ENCODE peak calls at places on chromosomes 13 and 19, in ten cellular contexts. F, R, Y, Z, H, X, S, K, L and D are unnamed samples.

GRCh38 chr13:79663420-79663819 is 182.5 kb downstream of the NDFIP2 start:
- DNase-seq in F (no peak), R (no peak), Y (no peak), Z (no peak), H (no peak), X (no peak), S (no peak), K (no peak), L (no peak), D (no peak)

GRCh38 chr19:5216141-5216847 is 124.3 kb downstream of the PTPRS start:
- DNase-seq in F (no peak), R (no peak), Y (no peak), Z (no peak), H (no peak), X (no peak), S (no peak), K (no peak), L (no peak), D (no peak)

GRCh38 chr19:8210660-8211101 is 1.5 kb downstream of the CERS4 start:
- DNase-seq in F (no peak), R (no peak), Y (no peak), Z (peak), H (no peak), X (no peak), S (no peak), K (no peak), L (no peak), D (no peak)

GRCh38 chr13:109646423-109646822 is 140.0 kb downstream of the IRS2 start:
- DNase-seq in F (no peak), R (no peak), Y (no peak), Z (no peak), H (no peak), X (no peak), S (no peak), K (no peak), L (no peak), D (no peak)

GRCh38 chr19:3471954-3472655 is 8.2 kb downstream of the SMIM24 start:
- DNase-seq in F (peak), R (no peak), Y (no peak), Z (no peak), H (peak), X (peak), S (no peak), K (no peak), L (peak), D (peak)

GRCh38 chr13:28991764-28992163 is 171.6 kb downstream of the MTUS2 start:
- DNase-seq in F (no peak), R (no peak), Y (no peak), Z (no peak), H (no peak), X (no peak), S (no peak), K (no peak), L (no peak), D (peak)

GRCh38 chr13:62887046-62887445 is 1471.4 kb upstream of the PCDH20 start:
- DNase-seq in F (no peak), R (no peak), Y (no peak), Z (no peak), H (no peak), X (no peak), S (no peak), K (no peak), L (no peak), D (peak)

GRCh38 chr13:32246468-32246867 is 68.7 kb downstream of the ZAR1L start:
- DNase-seq in F (peak), R (peak), Y (peak), Z (peak), H (peak), X (peak), S (peak), K (peak), L (no peak), D (peak)

GRCh38 chr19:51181377-51181912 is 39.3 kb downstream of the SIGLEC7 start:
- DNase-seq in F (no peak), R (no peak), Y (no peak), Z (no peak), H (no peak), X (no peak), S (no peak), K (no peak), L (no peak), D (no peak)

GRCh38 chr13:25905411-25906010 is 146.3 kb downstream of the SHISA2 start:
- DNase-seq in F (no peak), R (no peak), Y (no peak), Z (no peak), H (no peak), X (no peak), S (no peak), K (peak), L (no peak), D (no peak)

GRCh38 chr19:51614789-51615188 is 15.4 kb downstream of the SIGLEC5 start:
- DNase-seq in F (no peak), R (no peak), Y (no peak), Z (no peak), H (no peak), X (no peak), S (no peak), K (no peak), L (no peak), D (no peak)

GRCh38 chr13:26026211-26026610 is 25.6 kb downstream of the SHISA2 start:
- DNase-seq in F (no peak), R (no peak), Y (no peak), Z (no peak), H (no peak), X (no peak), S (no peak), K (no peak), L (no peak), D (no peak)

GRCh38 chr19:29495971-29496441 is 29.8 kb upstream of the VSTM2B start:
- DNase-seq in F (no peak), R (no peak), Y (no peak), Z (no peak), H (no peak), X (no peak), S (no peak), K (no peak), L (no peak), D (no peak)

GRCh38 chr19:19121371-19121770 is 16.9 kb downstream of the TMEM161A start:
- DNase-seq in F (no peak), R (no peak), Y (no peak), Z (no peak), H (no peak), X (no peak), S (no peak), K (no peak), L (no peak), D (no peak)

GRCh38 chr19:55372316-55373081 is 2.2 kb upstream of the IL11 start:
- DNase-seq in F (no peak), R (no peak), Y (no peak), Z (no peak), H (peak), X (no peak), S (no peak), K (no peak), L (no peak), D (peak)

GRCh38 chr13:113209880-113210421 is 538 bp downstream of the CUL4A start:
- DNase-seq in F (peak), R (peak), Y (no peak), Z (peak), H (peak), X (no peak), S (peak), K (peak), L (peak), D (peak)

GRCh38 chr13:33052446-33052845 is 36.2 kb downstream of the KL start:
- DNase-seq in F (no peak), R (no peak), Y (peak), Z (no peak), H (peak), X (no peak), S (no peak), K (no peak), L (no peak), D (no peak)

GRCh38 chr13:95553614-95554385 is 1.3 kb downstream of the CLDN10 start:
- DNase-seq in F (no peak), R (peak), Y (no peak), Z (no peak), H (peak), X (no peak), S (no peak), K (no peak), L (no peak), D (peak)

GRCh38 chr13:60617863-60618733 is 221.1 kb downstream of the TDRD3 start:
- DNase-seq in F (no peak), R (peak), Y (peak), Z (peak), H (peak), X (peak), S (no peak), K (no peak), L (no peak), D (no peak)

GRCh38 chr13:42487221-42487620 is 86.7 kb upstream of the TNFSF11 start:
- DNase-seq in F (no peak), R (no peak), Y (no peak), Z (no peak), H (no peak), X (no peak), S (no peak), K (no peak), L (no peak), D (no peak)

GRCh38 chr13:73372691-73373627 is 314.2 kb downstream of the KLF5 start:
- DNase-seq in F (no peak), R (no peak), Y (no peak), Z (peak), H (no peak), X (no peak), S (no peak), K (no peak), L (no peak), D (no peak)

GRCh38 chr13:114318624-114319023 is 4.3 kb downstream of the CHAMP1 start:
- DNase-seq in F (no peak), R (no peak), Y (no peak), Z (no peak), H (peak), X (no peak), S (no peak), K (no peak), L (no peak), D (no peak)

GRCh38 chr13:41941174-41941573 is 19.7 kb downstream of the VWA8 start:
- DNase-seq in F (no peak), R (no peak), Y (no peak), Z (no peak), H (no peak), X (no peak), S (no peak), K (no peak), L (no peak), D (no peak)

GRCh38 chr19:41031926-41032325 is 40.8 kb downstream of the CYP2B6 start:
- DNase-seq in F (no peak), R (no peak), Y (no peak), Z (peak), H (peak), X (no peak), S (no peak), K (no peak), L (no peak), D (no peak)

GRCh38 chr19:35024095-35024494 is 6.2 kb upstream of the SCN1B start:
- DNase-seq in F (no peak), R (no peak), Y (no peak), Z (no peak), H (no peak), X (no peak), S (no peak), K (no peak), L (no peak), D (no peak)

GRCh38 chr13:31908696-31909386 is 122.7 kb upstream of the FRY start:
- DNase-seq in F (no peak), R (no peak), Y (no peak), Z (no peak), H (peak), X (no peak), S (no peak), K (no peak), L (no peak), D (no peak)

GRCh38 chr19:13098291-13099072 is 4.2 kb downstream of the LYL1 start:
- DNase-seq in F (no peak), R (peak), Y (no peak), Z (peak), H (no peak), X (no peak), S (no peak), K (peak), L (peak), D (peak)

GRCh38 chr19:3819989-3820388 is 33.8 kb upstream of the MATK start:
- DNase-seq in F (no peak), R (no peak), Y (no peak), Z (no peak), H (no peak), X (no peak), S (no peak), K (no peak), L (no peak), D (no peak)

GRCh38 chr13:86946734-86947133 is 724.4 kb upstream of the SLITRK5 start:
- DNase-seq in F (no peak), R (peak), Y (no peak), Z (no peak), H (no peak), X (no peak), S (no peak), K (no peak), L (no peak), D (no peak)